ENCODE peak calls at places on chromosomes 11 and 22, in seven cellular contexts. One of them, this sample, is unnamed.

GRCh38 chr11:40130427-40130826 is 1329.0 kb downstream of the LRRC4C start:
- DNase-seq in vagina: no peak
- DNase-seq in effector memory CD4-positive, alpha-beta T cell: no peak
- DNase-seq in pancreas: no peak
- DNase-seq in upper lobe of right lung: no peak
- DNase-seq in SJSA1: no peak
- DNase-seq in IMR-90: no peak
- DNase-seq in this sample: no peak

GRCh38 chr22:41772198-41772597 is 28.3 kb upstream of the CCDC134 start:
- DNase-seq in pancreas: no peak
- DNase-seq in vagina: no peak
- DNase-seq in upper lobe of right lung: no peak
- DNase-seq in effector memory CD4-positive, alpha-beta T cell: no peak
- DNase-seq in IMR-90: no peak
- DNase-seq in SJSA1: no peak
- DNase-seq in this sample: no peak

GRCh38 chr11:36567684-36568083 is at the start of gene RAG1:
- DNase-seq in effector memory CD4-positive, alpha-beta T cell: no peak
- DNase-seq in vagina: no peak
- DNase-seq in IMR-90: no peak
- DNase-seq in upper lobe of right lung: no peak
- DNase-seq in pancreas: no peak
- DNase-seq in SJSA1: no peak
- DNase-seq in this sample: no peak

GRCh38 chr11:7019500-7020182 is 505 bp downstream of the ZNF214 start:
- DNase-seq in IMR-90: peak; percentile 20
- DNase-seq in upper lobe of right lung: peak; percentile 66
- DNase-seq in pancreas: peak; percentile 32
- DNase-seq in effector memory CD4-positive, alpha-beta T cell: no peak
- DNase-seq in SJSA1: no peak
- DNase-seq in vagina: no peak
- DNase-seq in this sample: no peak

GRCh38 chr22:43483266-43483665 is 71.5 kb downstream of the MPPED1 start:
- DNase-seq in vagina: no peak
- DNase-seq in IMR-90: no peak
- DNase-seq in pancreas: no peak
- DNase-seq in upper lobe of right lung: no peak
- DNase-seq in effector memory CD4-positive, alpha-beta T cell: no peak
- DNase-seq in SJSA1: no peak
- DNase-seq in this sample: no peak

GRCh38 chr11:35937751-35938150 is 6.1 kb upstream of the LDLRAD3 start:
- DNase-seq in IMR-90: no peak
- DNase-seq in upper lobe of right lung: no peak
- DNase-seq in pancreas: no peak
- DNase-seq in SJSA1: no peak
- DNase-seq in effector memory CD4-positive, alpha-beta T cell: no peak
- DNase-seq in vagina: no peak
- DNase-seq in this sample: no peak

GRCh38 chr11:19196458-19196857 is 5.3 kb downstream of the CSRP3 start:
- DNase-seq in pancreas: no peak
- DNase-seq in IMR-90: no peak
- DNase-seq in upper lobe of right lung: no peak
- DNase-seq in effector memory CD4-positive, alpha-beta T cell: no peak
- DNase-seq in vagina: no peak
- DNase-seq in SJSA1: no peak
- DNase-seq in this sample: no peak

GRCh38 chr11:9016916-9017642 is 13.3 kb upstream of the NRIP3 start:
- DNase-seq in IMR-90: peak; percentile 2
- DNase-seq in upper lobe of right lung: no peak
- DNase-seq in pancreas: no peak
- DNase-seq in SJSA1: no peak
- DNase-seq in effector memory CD4-positive, alpha-beta T cell: no peak
- DNase-seq in vagina: no peak
- DNase-seq in this sample: no peak

GRCh38 chr11:128095459-128096096 is 491.8 kb downstream of the ETS1 start:
- DNase-seq in effector memory CD4-positive, alpha-beta T cell: no peak
- DNase-seq in upper lobe of right lung: no peak
- DNase-seq in pancreas: no peak
- DNase-seq in IMR-90: peak; percentile 76
- DNase-seq in vagina: no peak
- DNase-seq in SJSA1: no peak
- DNase-seq in this sample: no peak

GRCh38 chr11:7511405-7511804 is 2.4 kb upstream of the PPFIBP2 start:
- DNase-seq in SJSA1: no peak
- DNase-seq in IMR-90: no peak
- DNase-seq in pancreas: peak; percentile 75
- DNase-seq in upper lobe of right lung: no peak
- DNase-seq in effector memory CD4-positive, alpha-beta T cell: no peak
- DNase-seq in vagina: no peak
- DNase-seq in this sample: peak; percentile 33

GRCh38 chr22:37638351-37639069 is 959 bp upstream of the SH3BP1 start:
- DNase-seq in IMR-90: no peak
- DNase-seq in upper lobe of right lung: no peak
- DNase-seq in vagina: no peak
- DNase-seq in pancreas: no peak
- DNase-seq in effector memory CD4-positive, alpha-beta T cell: no peak
- DNase-seq in SJSA1: no peak
- DNase-seq in this sample: no peak

GRCh38 chr22:37635157-37635556 is 4.3 kb upstream of the SH3BP1 start:
- DNase-seq in upper lobe of right lung: no peak
- DNase-seq in vagina: no peak
- DNase-seq in effector memory CD4-positive, alpha-beta T cell: no peak
- DNase-seq in SJSA1: no peak
- DNase-seq in IMR-90: no peak
- DNase-seq in pancreas: no peak
- DNase-seq in this sample: no peak

GRCh38 chr22:37639070-37639760 is at the start of gene SH3BP1:
- DNase-seq in IMR-90: no peak
- DNase-seq in pancreas: peak; percentile 47
- DNase-seq in upper lobe of right lung: peak; percentile 82
- DNase-seq in vagina: no peak
- DNase-seq in effector memory CD4-positive, alpha-beta T cell: peak; percentile 54
- DNase-seq in SJSA1: peak; percentile 69
- DNase-seq in this sample: peak; percentile 53

GRCh38 chr22:37636186-37636948 is 3.1 kb upstream of the SH3BP1 start:
- DNase-seq in vagina: no peak
- DNase-seq in upper lobe of right lung: no peak
- DNase-seq in IMR-90: peak; percentile 75
- DNase-seq in effector memory CD4-positive, alpha-beta T cell: no peak
- DNase-seq in pancreas: no peak
- DNase-seq in SJSA1: no peak
- DNase-seq in this sample: peak; percentile 81

DNA sequence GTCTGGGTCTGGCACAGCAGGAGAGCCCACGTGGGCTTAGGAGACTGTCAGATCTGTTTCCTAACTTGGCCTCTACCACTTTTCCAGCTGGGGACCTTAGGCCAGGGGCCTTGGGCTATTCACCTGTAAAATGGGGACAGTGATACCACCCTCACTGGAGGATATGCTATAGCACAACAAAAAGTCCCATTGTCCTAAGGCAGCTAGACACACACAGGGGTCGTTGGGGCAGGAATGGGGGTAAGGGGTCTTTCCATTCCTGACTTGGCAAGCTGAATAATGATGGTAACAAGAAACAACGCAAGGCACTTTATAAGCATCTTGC is 2.6 kb upstream of the SH3BP1 start:
- DNase-seq in vagina: no peak
- DNase-seq in SJSA1: no peak
- DNase-seq in effector memory CD4-positive, alpha-beta T cell: no peak
- DNase-seq in upper lobe of right lung: no peak
- DNase-seq in pancreas: no peak
- DNase-seq in IMR-90: no peak
- DNase-seq in this sample: no peak
- H3K4me1 ChIP-seq in vagina: peaks cover 84% of the 10 kb centered on the region
- H3K4me1 ChIP-seq in SJSA1: peaks cover 45% of the 10 kb centered on the region
- H3K4me1 ChIP-seq in effector memory CD4-positive, alpha-beta T cell: peaks cover 93% of the 10 kb centered on the region
- H3K4me1 ChIP-seq in upper lobe of right lung: peaks cover 67% of the 10 kb centered on the region
- H3K4me1 ChIP-seq in pancreas: no peaks in the 10 kb centered on the region
- H3K4me1 ChIP-seq in IMR-90: peaks cover 48% of the 10 kb centered on the region
- H3K4me1 ChIP-seq in this sample: peaks cover 56% of the 10 kb centered on the region

DNA sequence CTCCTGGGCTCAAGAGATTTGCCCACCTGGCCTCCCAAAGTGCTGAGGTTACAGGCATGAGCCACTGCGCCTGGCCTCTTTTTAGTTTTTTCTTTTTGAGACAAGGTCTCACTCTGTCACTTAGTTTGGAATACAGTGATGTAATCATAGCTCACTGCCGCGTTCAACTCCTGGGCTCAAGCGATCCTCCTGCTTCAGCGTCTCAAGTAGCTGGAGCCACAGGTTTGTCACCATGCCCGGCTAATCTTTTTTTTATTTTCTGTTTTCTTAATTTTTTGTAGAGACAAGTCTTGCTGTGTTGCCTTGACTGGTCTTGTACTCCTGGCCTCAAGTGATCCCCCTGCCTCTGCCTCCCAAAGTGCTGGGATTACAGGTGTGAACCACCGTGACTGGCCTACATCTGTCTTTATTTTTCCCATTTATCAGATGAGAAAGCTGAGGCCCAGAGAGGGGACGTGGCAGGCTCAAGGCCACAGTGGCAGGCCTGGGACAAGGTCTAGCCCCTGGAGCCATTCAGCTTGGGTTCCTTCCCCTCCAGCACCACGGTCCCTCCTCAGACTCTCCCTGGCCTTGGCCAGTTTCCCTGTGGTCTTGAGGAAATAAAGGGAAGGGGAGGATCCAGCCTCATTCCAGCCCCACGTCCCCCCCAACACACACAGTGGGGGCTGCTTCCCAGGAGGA is 2.8 kb upstream of the KDELR3 start:
- DNase-seq in vagina: no peak
- DNase-seq in SJSA1: no peak
- DNase-seq in IMR-90: no peak
- DNase-seq in effector memory CD4-positive, alpha-beta T cell: no peak
- DNase-seq in pancreas: no peak
- DNase-seq in upper lobe of right lung: peak; percentile 52
- DNase-seq in this sample: no peak
- H3K27me3 ChIP-seq in vagina: no peaks in the 10 kb centered on the region
- H3K27me3 ChIP-seq in SJSA1: peaks cover 25% of the 10 kb centered on the region
- H3K27me3 ChIP-seq in IMR-90: peaks cover 19% of the 10 kb centered on the region
- H3K27me3 ChIP-seq in effector memory CD4-positive, alpha-beta T cell: peaks cover 11% of the 10 kb centered on the region
- H3K27me3 ChIP-seq in pancreas: no peaks in the 10 kb centered on the region
- H3K27me3 ChIP-seq in upper lobe of right lung: peaks cover 46% of the 10 kb centered on the region
- H3K27me3 ChIP-seq in this sample: peaks cover 36% of the 10 kb centered on the region

GRCh38 chr11:133399855-133400625 is 132.3 kb downstream of the OPCML start:
- DNase-seq in upper lobe of right lung: no peak
- DNase-seq in vagina: no peak
- DNase-seq in pancreas: no peak
- DNase-seq in effector memory CD4-positive, alpha-beta T cell: no peak
- DNase-seq in IMR-90: no peak
- DNase-seq in SJSA1: no peak
- DNase-seq in this sample: no peak
- H3K27ac ChIP-seq in upper lobe of right lung: no peak overlapping the region
- H3K27ac ChIP-seq in vagina: no peak overlapping the region
- H3K27ac ChIP-seq in pancreas: no peak overlapping the region
- H3K27ac ChIP-seq in effector memory CD4-positive, alpha-beta T cell: no peak overlapping the region
- H3K27ac ChIP-seq in IMR-90: no peak overlapping the region
- H3K27ac ChIP-seq in SJSA1: no peak overlapping the region
- H3K27ac ChIP-seq in this sample: no peak overlapping the region

GRCh38 chr11:65417702-65418430 is 4.7 kb upstream of the NEAT1 start:
- DNase-seq in upper lobe of right lung: peak; percentile 84
- DNase-seq in pancreas: peak; percentile 48
- DNase-seq in SJSA1: no peak
- DNase-seq in effector memory CD4-positive, alpha-beta T cell: no peak
- DNase-seq in IMR-90: peak; percentile 28
- DNase-seq in vagina: peak; percentile 94
- DNase-seq in this sample: peak; percentile 54
- H3K4me1 ChIP-seq in upper lobe of right lung: peaks cover 47% of the 10 kb centered on the region
- H3K4me1 ChIP-seq in pancreas: peaks cover 51% of the 10 kb centered on the region
- H3K4me1 ChIP-seq in SJSA1: peaks cover 69% of the 10 kb centered on the region
- H3K4me1 ChIP-seq in effector memory CD4-positive, alpha-beta T cell: peaks cover 57% of the 10 kb centered on the region
- H3K4me1 ChIP-seq in IMR-90: peaks cover 38% of the 10 kb centered on the region
- H3K4me1 ChIP-seq in vagina: peaks cover 55% of the 10 kb centered on the region
- H3K4me1 ChIP-seq in this sample: peaks cover 49% of the 10 kb centered on the region

GRCh38 chr11:120257346-120257745 is 17.4 kb downstream of the POU2F3 start:
- DNase-seq in pancreas: no peak
- DNase-seq in effector memory CD4-positive, alpha-beta T cell: no peak
- DNase-seq in SJSA1: no peak
- DNase-seq in vagina: no peak
- DNase-seq in IMR-90: no peak
- DNase-seq in upper lobe of right lung: no peak
- DNase-seq in this sample: no peak
- H3K27me3 ChIP-seq in pancreas: no peaks in the 10 kb centered on the region
- H3K27me3 ChIP-seq in effector memory CD4-positive, alpha-beta T cell: no peaks in the 10 kb centered on the region
- H3K27me3 ChIP-seq in SJSA1: no peaks in the 10 kb centered on the region
- H3K27me3 ChIP-seq in vagina: no peaks in the 10 kb centered on the region
- H3K27me3 ChIP-seq in IMR-90: peaks cover 73% of the 10 kb centered on the region
- H3K27me3 ChIP-seq in upper lobe of right lung: peaks cover 13% of the 10 kb centered on the region
- H3K27me3 ChIP-seq in this sample: no peaks in the 10 kb centered on the region

DNA sequence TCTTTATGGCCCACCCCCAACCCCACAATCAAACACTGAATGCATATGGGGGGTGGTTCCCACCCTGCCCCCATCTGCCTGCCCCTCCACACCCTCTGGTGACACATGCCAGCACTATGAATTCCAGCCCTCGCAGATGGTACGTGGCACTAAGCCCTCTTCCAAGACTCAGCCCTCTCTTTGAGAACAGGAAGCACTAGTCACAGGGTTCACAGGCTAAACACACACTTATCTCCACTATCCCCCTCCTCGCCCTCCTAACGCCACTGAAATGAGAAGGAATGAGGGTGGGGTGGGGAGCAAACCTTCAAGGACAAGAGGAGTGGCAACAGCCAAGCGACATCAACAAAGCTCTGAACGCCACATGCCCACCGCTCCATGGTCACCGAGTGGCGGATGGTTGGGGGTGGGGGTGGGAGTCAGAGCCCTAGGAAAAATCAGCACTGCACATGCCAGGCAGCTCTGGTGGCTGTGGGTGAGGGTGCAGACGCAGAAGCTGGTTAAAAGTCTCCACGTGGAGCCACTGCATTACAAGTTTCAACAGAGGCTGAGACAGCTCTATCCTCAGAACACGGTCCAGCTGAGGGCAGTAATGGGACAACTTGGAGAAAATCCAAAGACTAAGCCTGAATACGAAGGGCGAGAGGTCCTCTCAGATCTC is 33.6 kb downstream of the TMEM184B start:
- DNase-seq in effector memory CD4-positive, alpha-beta T cell: no peak
- DNase-seq in IMR-90: peak; percentile 98
- DNase-seq in pancreas: peak; percentile 63
- DNase-seq in vagina: no peak
- DNase-seq in upper lobe of right lung: peak; percentile 74
- DNase-seq in SJSA1: peak; percentile 92
- DNase-seq in this sample: no peak
- H3K27ac ChIP-seq in effector memory CD4-positive, alpha-beta T cell: no peak overlapping the region
- H3K27ac ChIP-seq in IMR-90: peak overlapping the region; percentile 94
- H3K27ac ChIP-seq in pancreas: no peak overlapping the region
- H3K27ac ChIP-seq in vagina: peak overlapping the region; percentile 73
- H3K27ac ChIP-seq in upper lobe of right lung: peak overlapping the region; percentile 79
- H3K27ac ChIP-seq in SJSA1: peak overlapping the region; percentile 91
- H3K27ac ChIP-seq in this sample: no peak overlapping the region

DNA sequence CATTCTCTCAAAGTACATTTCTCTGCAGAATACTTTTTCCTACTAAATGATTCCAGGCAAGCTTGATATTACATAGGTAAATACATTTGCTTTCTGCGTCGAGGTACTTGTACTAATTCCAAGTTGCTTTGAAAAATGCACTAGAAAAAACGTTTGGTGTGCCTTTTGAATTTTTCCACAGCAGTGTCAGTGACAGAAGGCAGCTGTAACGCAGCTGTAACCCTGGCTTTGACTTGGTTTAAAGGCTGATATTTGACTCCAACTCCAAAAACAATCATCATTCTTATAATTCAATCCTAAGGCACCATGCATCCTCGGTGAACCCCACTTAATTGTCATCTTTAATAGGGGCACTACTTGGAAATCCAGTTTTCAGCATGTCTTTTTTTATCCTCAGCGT is 125.0 kb downstream of the MAML2 start:
- DNase-seq in vagina: no peak
- DNase-seq in upper lobe of right lung: no peak
- DNase-seq in effector memory CD4-positive, alpha-beta T cell: no peak
- DNase-seq in pancreas: no peak
- DNase-seq in SJSA1: no peak
- DNase-seq in IMR-90: no peak
- DNase-seq in this sample: peak; percentile 34
- H3K4me1 ChIP-seq in vagina: peaks cover 70% of the 10 kb centered on the region
- H3K4me1 ChIP-seq in upper lobe of right lung: peaks cover 75% of the 10 kb centered on the region
- H3K4me1 ChIP-seq in effector memory CD4-positive, alpha-beta T cell: peaks cover 75% of the 10 kb centered on the region
- H3K4me1 ChIP-seq in pancreas: peaks cover 4% of the 10 kb centered on the region
- H3K4me1 ChIP-seq in SJSA1: peaks cover 38% of the 10 kb centered on the region
- H3K4me1 ChIP-seq in IMR-90: peaks cover 34% of the 10 kb centered on the region
- H3K4me1 ChIP-seq in this sample: peaks cover 16% of the 10 kb centered on the region